ENCODE peak calls at places on chromosomes 4 and X, in ten cellular contexts. A, B, U, W, Z, M, S, L, C and V are unnamed samples.

GRCh38 chr4:39036172-39036571 is 4.0 kb upstream of the TMEM156 start:
- DNase-seq in A (no peak), B (no peak), U (no peak), W (no peak), Z (peak; percentile 27), M (no peak), S (no peak), L (no peak), C (no peak), V (no peak)

GRCh38 chr4:40960926-40961325 is 211.2 kb downstream of the NSUN7 start:
- DNase-seq in A (no peak), B (no peak), U (no peak), W (no peak), Z (no peak), M (no peak), S (no peak), L (no peak), C (no peak), V (no peak)

GRCh38 chr4:7210818-7211217 is 18.5 kb downstream of the SORCS2 start:
- DNase-seq in A (no peak), B (no peak), U (no peak), W (no peak), Z (peak; percentile 84), M (no peak), S (no peak), L (no peak), C (no peak), V (no peak)

GRCh38 chrX:12113321-12113720 is 25.0 kb upstream of the FRMPD4 start:
- DNase-seq in A (no peak), B (no peak), U (no peak), W (no peak), Z (no peak), M (no peak), S (no peak), L (no peak), C (no peak), V (no peak)

GRCh38 chrX:17377795-17378194 is 2.8 kb downstream of the NHS start:
- DNase-seq in A (no peak), B (no peak), U (no peak), W (no peak), Z (peak; percentile 2), M (no peak), S (no peak), L (no peak), C (no peak), V (no peak)

GRCh38 chr4:13829457-13829856 is 201.9 kb upstream of the BOD1L1 start:
- DNase-seq in A (no peak), B (no peak), U (no peak), W (no peak), Z (peak; percentile 8), M (no peak), S (no peak), L (no peak), C (no peak), V (no peak)

GRCh38 chr4:48483777-48484493 is 792 bp downstream of the SLC10A4 start:
- DNase-seq in A (peak; percentile 19), B (no peak), U (no peak), W (peak; percentile 19), Z (no peak), M (no peak), S (peak; percentile 11), L (no peak), C (no peak), V (peak; percentile 45)

GRCh38 chr4:26476545-26476944 is 13.7 kb downstream of the CCKAR start:
- DNase-seq in A (no peak), B (no peak), U (no peak), W (no peak), Z (no peak), M (no peak), S (no peak), L (no peak), C (no peak), V (no peak)

GRCh38 chr4:137602401-137602800 is 70.1 kb upstream of the PCDH18 start:
- DNase-seq in A (no peak), B (no peak), U (no peak), W (no peak), Z (no peak), M (no peak), S (no peak), L (no peak), C (no peak), V (no peak)

GRCh38 chrX:1011632-1012283 is 200.7 kb downstream of the CRLF2 start:
- DNase-seq in A (no peak), B (no peak), U (no peak), W (no peak), Z (no peak), M (no peak), S (no peak), L (no peak), C (no peak), V (no peak)

GRCh38 chr4:123871351-123871750 is 474.8 kb downstream of the SPRY1 start:
- DNase-seq in A (no peak), B (no peak), U (no peak), W (no peak), Z (no peak), M (no peak), S (no peak), L (no peak), C (no peak), V (no peak)

GRCh38 chr4:132297346-132297745 is 851.7 kb upstream of the PCDH10 start:
- DNase-seq in A (no peak), B (no peak), U (no peak), W (no peak), Z (no peak), M (no peak), S (no peak), L (no peak), C (no peak), V (no peak)

GRCh38 chr4:138055890-138056289 is 186.3 kb downstream of the SLC7A11 start:
- DNase-seq in A (no peak), B (no peak), U (no peak), W (no peak), Z (peak; percentile 30), M (no peak), S (no peak), L (no peak), C (no peak), V (no peak)